ENCODE peak calls at places on chromosomes 2 and 18, in six cellular contexts. W, S, N, B, F and T are unnamed samples.

GRCh38 chr18:45359275-45360009 is 255.8 kb upstream of the SLC14A2 start:
- DNase-seq in W (peak; percentile 32), S (peak; percentile 62), N (no peak), B (peak; percentile 84), F (peak; percentile 38), T (no peak)

GRCh38 chr2:116304328-116304727 is 1510.2 kb upstream of the DDX18 start:
- DNase-seq in W (no peak), S (no peak), N (no peak), B (no peak), F (no peak), T (no peak)

GRCh38 chr2:84640386-84640785 is 124.1 kb downstream of the DNAH6 start:
- DNase-seq in W (no peak), S (no peak), N (no peak), B (no peak), F (no peak), T (no peak)

GRCh38 chr2:232523682-232524597 is 2.0 kb upstream of the CHRND start:
- DNase-seq in W (peak; percentile 41), S (no peak), N (no peak), B (no peak), F (peak; percentile 20), T (no peak)

GRCh38 chr2:16154501-16155280 is 214.3 kb downstream of the MYCN start:
- DNase-seq in W (no peak), S (no peak), N (no peak), B (no peak), F (no peak), T (no peak)

GRCh38 chr2:75710220-75710576 is 517 bp downstream of the GCFC2 start:
- DNase-seq in W (no peak), S (no peak), N (peak; percentile 8), B (no peak), F (no peak), T (no peak)

GRCh38 chr2:130778781-130779180 is 23.4 kb downstream of the AMER3 start:
- DNase-seq in W (no peak), S (no peak), N (no peak), B (no peak), F (no peak), T (no peak)

GRCh38 chr2:38666578-38666926 is 638 bp downstream of the GALM start:
- DNase-seq in W (peak; percentile 26), S (peak; percentile 88), N (no peak), B (peak; percentile 60), F (peak; percentile 78), T (no peak)

GRCh38 chr2:105125428-105125827 is 87.6 kb downstream of the MRPS9 start:
- DNase-seq in W (no peak), S (no peak), N (no peak), B (no peak), F (no peak), T (no peak)

GRCh38 chr2:186349508-186349907 is 136.6 kb upstream of the ZC3H15 start:
- DNase-seq in W (peak; percentile 8), S (no peak), N (no peak), B (no peak), F (no peak), T (peak; percentile 73)

GRCh38 chr2:98404556-98405250 is 40.0 kb upstream of the INPP4A start:
- DNase-seq in W (no peak), S (no peak), N (no peak), B (no peak), F (no peak), T (no peak)

GRCh38 chr2:46683541-46683940 is 204.2 kb downstream of the TMEM247 start:
- DNase-seq in W (no peak), S (no peak), N (no peak), B (no peak), F (no peak), T (no peak)

GRCh38 chr2:241137276-241138190 is 11.7 kb downstream of the PASK start:
- DNase-seq in W (no peak), S (peak; percentile 30), N (no peak), B (no peak), F (no peak), T (no peak)

GRCh38 chr2:195710407-195710806 is 53.4 kb downstream of the SLC39A10 start:
- DNase-seq in W (no peak), S (no peak), N (no peak), B (no peak), F (no peak), T (peak; percentile 26)

GRCh38 chr2:101657787-101658186 is 39.7 kb upstream of the MAP4K4 start:
- DNase-seq in W (no peak), S (no peak), N (no peak), B (no peak), F (no peak), T (no peak)

GRCh38 chr18:34031810-34032209 is 192.9 kb downstream of the NOL4 start:
- DNase-seq in W (no peak), S (no peak), N (no peak), B (peak; percentile 1), F (no peak), T (no peak)

GRCh38 chr18:32549248-32549842 is 78.7 kb upstream of the GAREM1 start:
- DNase-seq in W (peak; percentile 27), S (peak; percentile 80), N (peak; percentile 41), B (peak; percentile 31), F (peak; percentile 65), T (no peak)

GRCh38 chr2:9800975-9801723 is 42.1 kb upstream of the TAF1B start:
- DNase-seq in W (peak; percentile 61), S (peak; percentile 65), N (no peak), B (peak; percentile 26), F (no peak), T (peak; percentile 31)

GRCh38 chr18:29883114-29883513 is 1159.4 kb downstream of the DSC3 start:
- DNase-seq in W (no peak), S (no peak), N (no peak), B (no peak), F (no peak), T (no peak)

GRCh38 chr2:24970483-24971299 is 1.1 kb downstream of the DNAJC27 start:
- DNase-seq in W (no peak), S (no peak), N (peak; percentile 40), B (no peak), F (no peak), T (no peak)

GRCh38 chr2:11214770-11215169 is 59.5 kb downstream of the SLC66A3 start:
- DNase-seq in W (no peak), S (no peak), N (no peak), B (no peak), F (no peak), T (no peak)

GRCh38 chr2:6845903-6846302 is 19.8 kb downstream of the CMPK2 start:
- DNase-seq in W (no peak), S (no peak), N (no peak), B (no peak), F (no peak), T (no peak)

GRCh38 chr2:108970369-108970768 is 18.7 kb downstream of the EDAR start:
- DNase-seq in W (no peak), S (peak; percentile 76), N (no peak), B (no peak), F (peak; percentile 68), T (no peak)

GRCh38 chr2:70935468-70936164 is at the start of gene ATP6V1B1:
- DNase-seq in W (peak; percentile 83), S (peak; percentile 31), N (no peak), B (peak; percentile 28), F (no peak), T (no peak)

DNA sequence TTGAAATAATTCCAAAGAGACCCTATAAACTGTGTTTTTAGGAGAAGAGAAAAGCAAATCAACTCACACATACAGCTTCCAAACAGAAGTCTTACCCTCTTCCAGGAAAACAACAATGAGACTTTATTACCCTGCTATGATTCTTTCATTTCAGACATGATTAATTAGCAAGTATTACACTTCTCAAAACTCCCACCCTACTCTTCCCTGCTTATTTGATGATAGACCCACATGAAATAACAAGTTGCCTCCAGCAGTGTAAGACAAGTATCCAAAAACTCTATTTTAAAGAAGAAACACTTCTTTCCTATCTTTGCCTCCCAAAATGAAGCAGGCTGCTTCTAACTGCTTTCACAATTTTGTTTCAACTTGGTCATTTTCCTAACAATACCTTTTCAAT is 4.1 kb downstream of the FIGN start:
- DNase-seq in W (no peak), S (no peak), N (no peak), B (no peak), F (no peak), T (no peak)
- H3K4me3 ChIP-seq in W (no peak overlapping the region), S (no peak overlapping the region), N (peak overlapping the region; percentile 1), B (no peak overlapping the region), F (no peak overlapping the region), T (no peak overlapping the region)

DNA sequence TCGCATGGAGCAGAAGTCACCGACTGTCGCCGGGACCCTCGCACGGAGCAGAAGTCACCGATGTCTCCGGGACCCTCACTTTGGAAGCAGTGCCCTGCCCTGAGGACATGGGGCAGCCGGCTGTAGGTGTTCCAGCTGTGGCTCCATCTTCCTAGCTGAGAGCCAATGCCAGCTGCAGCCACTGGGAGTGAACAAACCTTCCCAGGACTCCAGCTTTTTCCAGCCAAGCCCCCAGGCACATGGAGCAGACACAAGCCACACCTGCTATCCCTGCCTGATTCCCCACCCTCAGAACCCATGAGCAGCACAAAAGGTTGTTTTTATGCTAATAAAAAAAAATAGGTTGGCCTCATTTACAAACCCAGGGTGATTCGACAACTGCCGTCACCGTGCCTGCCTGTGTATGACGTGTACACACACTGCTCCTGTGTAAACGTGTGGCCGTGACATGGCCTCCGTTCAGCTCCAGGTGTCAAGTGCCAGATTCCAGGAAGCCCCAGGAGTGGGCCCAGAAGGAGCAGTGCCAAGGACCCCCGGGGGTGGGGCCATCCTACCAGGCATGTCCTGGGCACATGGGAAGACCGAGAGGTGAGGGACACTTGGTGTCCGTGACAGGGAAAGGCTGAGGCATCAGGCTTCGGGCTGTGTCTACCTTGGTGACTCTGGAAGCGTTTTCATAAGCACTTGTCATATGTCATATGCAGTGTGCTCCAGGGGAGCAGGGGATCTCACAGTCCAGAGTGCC is 91.5 kb downstream of the EIPR1 start:
- DNase-seq in W (no peak), S (peak; percentile 29), N (no peak), B (no peak), F (no peak), T (no peak)
- TF ChIP-seq CTCF in W (no peak), S (no peak), N (no peak), B (no peak), F (no peak), T (no peak)

DNA sequence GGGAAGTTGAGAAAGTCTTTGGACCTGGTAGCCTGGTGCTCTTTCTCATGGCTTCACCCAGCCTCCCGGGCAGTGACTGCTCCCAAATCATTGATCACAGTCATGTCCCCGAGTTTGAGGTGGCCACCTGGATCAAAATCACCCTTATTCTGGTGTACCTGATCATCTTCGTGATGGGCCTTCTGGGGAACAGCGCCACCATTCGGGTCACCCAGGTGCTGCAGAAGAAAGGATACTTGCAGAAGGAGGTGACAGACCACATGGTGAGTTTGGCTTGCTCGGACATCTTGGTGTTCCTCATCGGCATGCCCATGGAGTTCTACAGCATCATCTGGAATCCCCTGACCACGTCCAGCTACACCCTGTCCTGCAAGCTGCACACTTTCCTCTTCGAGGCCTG is 391 bp downstream of the GPR39 start:
- DNase-seq in W (no peak), S (no peak), N (no peak), B (peak; percentile 63), F (peak; percentile 52), T (no peak)
- H3K4me3 ChIP-seq in W (peak overlapping the region; percentile 73), S (no peak overlapping the region), N (no peak overlapping the region), B (peak overlapping the region; percentile 37), F (no peak overlapping the region), T (peak overlapping the region; percentile 46)

DNA sequence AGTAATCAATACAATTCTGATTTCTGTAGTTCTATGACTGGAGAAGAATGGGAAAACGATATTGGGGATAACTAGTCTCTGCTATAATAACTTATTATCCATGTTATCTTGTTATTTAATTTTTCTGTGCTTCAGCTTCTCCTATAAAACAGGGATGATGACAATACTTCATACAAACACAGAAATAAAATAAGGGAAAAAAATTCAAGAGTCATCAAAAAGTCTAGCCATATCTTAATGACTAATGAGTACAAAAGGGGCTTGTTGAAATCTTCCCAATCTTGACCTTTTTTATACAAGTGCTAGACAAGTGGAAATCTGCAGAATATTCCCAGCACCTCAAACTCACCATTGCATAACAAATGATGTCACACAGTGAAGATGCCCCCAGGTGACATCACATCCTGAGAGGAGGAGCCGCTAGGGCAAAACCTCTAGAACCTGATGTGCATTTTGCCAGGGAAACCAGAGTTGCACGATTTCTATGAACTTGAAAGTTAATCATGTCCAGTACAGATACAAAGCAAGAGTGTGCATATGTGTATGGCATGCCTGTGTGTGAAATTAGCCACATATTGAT is 278.8 kb downstream of the SLC4A3 start:
- DNase-seq in W (no peak), S (no peak), N (no peak), B (no peak), F (no peak), T (no peak)
- TF ChIP-seq CTCF in W (no peak), S (no peak), N (no peak), B (no peak), F (no peak), T (no peak)